ENCODE peak calls at places on chromosomes 6 and 20, in six cellular contexts. J is NCI-H774, H is HCT116, T is NCI-H524, O is ELF-1, X is adrenal gland. Z is an unnamed sample.

GRCh38 chr20:25310268-25310920 is 62.5 kb downstream of the PYGB start:
- DNase-seq in O (peak; percentile 69), T (peak; percentile 14), H (peak; percentile 73), J (peak; percentile 28), X (peak; percentile 93), Z (peak; percentile 97)

GRCh38 chr6:17853533-17853932 is 133.9 kb downstream of the KIF13A start:
- DNase-seq in X (no peak), T (no peak), H (no peak), J (no peak), O (no peak), Z (no peak)

GRCh38 chr20:58634818-58635665 is 16.0 kb upstream of the STX16 start:
- DNase-seq in O (no peak), T (no peak), H (no peak), X (no peak), J (no peak), Z (no peak)

GRCh38 chr6:156016186-156016976 is 560.7 kb upstream of the NOX3 start:
- DNase-seq in H (no peak), J (no peak), X (no peak), O (no peak), T (no peak), Z (no peak)

GRCh38 chr6:6736753-6737654 is 148.5 kb downstream of the LY86 start:
- DNase-seq in J (no peak), H (no peak), X (peak; percentile 89), O (peak; percentile 83), T (no peak), Z (no peak)

GRCh38 chr6:104537185-104537584 is 322.5 kb downstream of the HACE1 start:
- DNase-seq in O (no peak), X (no peak), J (no peak), H (no peak), T (no peak), Z (no peak)

GRCh38 chr20:8898823-8899222 is 170.1 kb upstream of the PLCB4 start:
- DNase-seq in X (no peak), J (no peak), H (no peak), O (no peak), T (no peak), Z (no peak)

GRCh38 chr6:50637267-50637666 is 76.1 kb upstream of the TFAP2D start:
- DNase-seq in T (no peak), X (no peak), J (no peak), O (no peak), H (no peak), Z (no peak)

GRCh38 chr6:28251648-28252506 is at the start of gene ZKSCAN4:
- DNase-seq in X (peak; percentile 82), T (peak; percentile 65), H (peak; percentile 90), O (peak; percentile 91), J (peak; percentile 81), Z (peak; percentile 88)

GRCh38 chr6:53347250-53347920 is 1.4 kb downstream of the ELOVL5 start:
- DNase-seq in O (peak; percentile 10), H (no peak), T (peak; percentile 22), J (no peak), X (no peak), Z (no peak)

GRCh38 chr20:63534831-63535651 is 2.1 kb downstream of the PTK6 start:
- DNase-seq in X (no peak), O (no peak), T (no peak), H (no peak), J (no peak), Z (no peak)

GRCh38 chr6:128208851-128209580 is 308.2 kb upstream of the THEMIS start:
- DNase-seq in O (no peak), X (no peak), J (no peak), T (no peak), H (no peak), Z (no peak)

GRCh38 chr6:85484941-85485340 is 35.1 kb downstream of the NT5E start:
- DNase-seq in H (no peak), J (peak; percentile 30), T (peak; percentile 25), X (no peak), O (no peak), Z (no peak)

GRCh38 chr20:36519944-36520343 is 21.4 kb upstream of the MYL9 start:
- DNase-seq in O (no peak), X (no peak), H (no peak), J (no peak), T (no peak), Z (no peak)

GRCh38 chr6:42720739-42721138 is 1.7 kb downstream of the PRPH2 start:
- DNase-seq in J (no peak), O (no peak), H (no peak), X (no peak), T (no peak), Z (no peak)

GRCh38 chr6:628772-629171 is 28.1 kb downstream of the HUS1B start:
- DNase-seq in T (no peak), O (no peak), J (no peak), X (no peak), H (no peak), Z (no peak)

GRCh38 chr6:74065713-74066112 is 369.7 kb downstream of the CD109 start:
- DNase-seq in O (no peak), X (no peak), T (no peak), H (no peak), J (no peak), Z (no peak)

GRCh38 chr6:52109073-52109635 is 21.7 kb upstream of the PKHD1 start:
- DNase-seq in J (no peak), O (no peak), X (no peak), T (no peak), H (no peak), Z (no peak)

GRCh38 chr6:150894935-150895686 is 29.6 kb downstream of the MTHFD1L start:
- DNase-seq in X (no peak), T (peak; percentile 78), J (no peak), O (no peak), H (no peak), Z (peak; percentile 53)

GRCh38 chr6:136783021-136783420 is 9.3 kb downstream of the MAP3K5 start:
- DNase-seq in X (no peak), J (no peak), H (no peak), O (no peak), T (no peak), Z (no peak)

GRCh38 chr20:15817351-15817750 is 755.9 kb downstream of the KIF16B start:
- DNase-seq in J (no peak), O (no peak), T (no peak), X (no peak), H (no peak), Z (no peak)

GRCh38 chr6:68497927-68498326 is 137.2 kb upstream of the ADGRB3 start:
- DNase-seq in O (no peak), X (no peak), T (no peak), J (no peak), H (no peak), Z (no peak)

GRCh38 chr6:1840491-1841121 is 230.9 kb downstream of the FOXC1 start:
- DNase-seq in O (no peak), T (no peak), J (no peak), X (no peak), H (no peak), Z (no peak)

GRCh38 chr20:62387993-62388635 is 1.2 kb downstream of the RPS21 start:
- DNase-seq in X (no peak), O (no peak), J (no peak), H (no peak), T (no peak), Z (no peak)

GRCh38 chr6:62285612-62286469 is at the start of gene KHDRBS2:
- DNase-seq in O (peak; percentile 92), T (peak; percentile 90), H (no peak), J (peak; percentile 89), X (peak; percentile 93), Z (peak; percentile 97)

GRCh38 chr6:139380168-139380567 is 5.7 kb upstream of the CITED2 start:
- DNase-seq in X (no peak), O (no peak), H (no peak), J (no peak), T (no peak), Z (no peak)

GRCh38 chr6:149314325-149314724 is 3.2 kb upstream of the TAB2 start:
- DNase-seq in X (no peak), J (no peak), T (peak; percentile 80), H (no peak), O (no peak), Z (no peak)

GRCh38 chr6:160293844-160294243 is 35.2 kb upstream of the SLC22A2 start:
- DNase-seq in T (peak; percentile 40), J (no peak), O (no peak), H (no peak), X (no peak), Z (no peak)

GRCh38 chr20:36785308-36785707 is 11.7 kb upstream of the DSN1 start:
- DNase-seq in O (no peak), J (no peak), T (no peak), X (no peak), H (no peak), Z (no peak)

GRCh38 chr6:51514396-51515051 is 572.9 kb downstream of the PKHD1 start:
- DNase-seq in H (no peak), X (no peak), O (no peak), J (no peak), T (no peak), Z (no peak)

GRCh38 chr20:36808317-36809257 is 35.0 kb upstream of the DSN1 start:
- DNase-seq in J (no peak), T (no peak), O (peak; percentile 69), H (peak; percentile 42), X (peak; percentile 90), Z (peak; percentile 75)

GRCh38 chr6:144607998-144608736 is 323.0 kb downstream of the UTRN start:
- DNase-seq in X (no peak), J (no peak), H (no peak), O (no peak), T (no peak), Z (no peak)

GRCh38 chr6:139282684-139283083 is 9.1 kb downstream of the TXLNB start:
- DNase-seq in T (no peak), O (no peak), J (no peak), X (no peak), H (no peak), Z (no peak)

GRCh38 chr20:699811-700338 is 24.3 kb upstream of the SCRT2 start:
- DNase-seq in T (no peak), O (peak; percentile 73), J (no peak), H (no peak), X (peak; percentile 87), Z (peak; percentile 68)

GRCh38 chr6:144377586-144377985 is 92.5 kb downstream of the UTRN start:
- DNase-seq in O (no peak), X (peak; percentile 52), H (no peak), T (no peak), J (no peak), Z (no peak)

GRCh38 chr6:22451960-22452359 is 117.4 kb upstream of the HDGFL1 start:
- DNase-seq in T (no peak), H (no peak), X (no peak), J (no peak), O (no peak), Z (no peak)

GRCh38 chr6:107658920-107659879 is 164.9 kb downstream of the SCML4 start:
- DNase-seq in O (no peak), T (no peak), H (no peak), X (no peak), J (no peak), Z (no peak)

Z was measured in islet precursor cell.